ENCODE peak calls at places on chromosome 2, in seven cellular contexts. G is stimulated activated CD4-positive, alpha-beta T cell treated with anti-CD3 and anti-CD28 coated beads, TNF-alpha, amount 100 ng/mL, for 1 hour; S is NCI-H345; I is A549; V is body of pancreas; A is T1000; Z is T-helper 1 cell. L is an unnamed sample.
A peak's percentile ranks its signal among the peaks of the same experiment; 100 is the strongest.

GRCh38 chr2:61715501-61715900 is 138.4 kb downstream of the FAM161A start:
- DNase-seq in Z (no peak), G (no peak), V (no peak), I (no peak), A (no peak), S (no peak), L (no peak)

GRCh38 chr2:57399061-57399460 is 647.5 kb upstream of the VRK2 start:
- DNase-seq in V (no peak), I (no peak), S (no peak), Z (no peak), G (no peak), A (no peak), L (no peak)

GRCh38 chr2:188511346-188511745 is 219.7 kb downstream of the GULP1 start:
- DNase-seq in Z (no peak), G (no peak), V (no peak), A (no peak), I (no peak), S (peak; percentile 76), L (no peak)

GRCh38 chr2:174078275-174078674 is 113.1 kb upstream of the SP3 start:
- DNase-seq in S (no peak), G (no peak), I (no peak), A (no peak), Z (no peak), V (no peak), L (no peak)

GRCh38 chr2:71715951-71716696 is 262.8 kb downstream of the DYSF start:
- DNase-seq in A (no peak), G (no peak), Z (no peak), V (no peak), S (no peak), I (no peak), L (no peak)

GRCh38 chr2:27708257-27708654 is 44.6 kb downstream of the SLC4A1AP start:
- DNase-seq in S (no peak), I (no peak), V (no peak), A (no peak), Z (no peak), G (no peak), L (no peak)

GRCh38 chr2:65465857-65466256 is 33.5 kb upstream of the SPRED2 start:
- DNase-seq in V (no peak), I (no peak), S (no peak), Z (no peak), A (no peak), G (no peak), L (no peak)

GRCh38 chr2:29233428-29233827 is 118.2 kb downstream of the CLIP4 start:
- DNase-seq in V (no peak), Z (no peak), I (no peak), G (no peak), S (peak; percentile 56), A (no peak), L (no peak)